ENCODE peak calls at places on chromosomes 2 and 18, in four cellular contexts. T is mammary epithelial cell, F is Peyer's patch, A is HCT116. J is an unnamed sample. For H3K4me1 and H3K36me3, the result is how much of the 10 kb centered on the place peaks cover.

GRCh38 chr2:46008082-46008870 is 288.9 kb upstream of the EPAS1 start:
- DNase-seq in T (peak), F (peak), A (no peak), J (no peak)

GRCh38 chr18:76801567-76802505 is 20.5 kb upstream of the ZNF236 start:
- DNase-seq in T (peak), F (peak), A (no peak), J (peak)

GRCh38 chr2:55810621-55811020 is 113.0 kb downstream of the EFEMP1 start:
- DNase-seq in T (no peak), F (no peak), A (no peak), J (no peak)

GRCh38 chr2:2840101-2840531 is 509.0 kb upstream of the MYT1L start:
- DNase-seq in T (no peak), F (no peak), A (no peak), J (no peak)

GRCh38 chr2:184049566-184049965 is 548.8 kb upstream of the ZNF804A start:
- DNase-seq in T (no peak), F (no peak), A (no peak), J (no peak)

GRCh38 chr2:134304726-134305509 is 51.0 kb downstream of the MGAT5 start:
- DNase-seq in T (no peak), F (no peak), A (no peak), J (no peak)

GRCh38 chr2:20614201-20615045 is 36.5 kb downstream of the HS1BP3 start:
- DNase-seq in T (no peak), F (peak), A (no peak), J (peak)

GRCh38 chr2:71492112-71492511 is 38.8 kb downstream of the DYSF start:
- DNase-seq in T (no peak), F (peak), A (no peak), J (no peak)

GRCh38 chr2:74553892-74554820 is at the start of the genes DOK1 and LOXL3:
- DNase-seq in T (no peak), F (peak), A (no peak), J (peak)

GRCh38 chr2:232884549-232885263 is 14.6 kb downstream of the SNORC start:
- DNase-seq in T (no peak), F (no peak), A (no peak), J (peak)

GRCh38 chr2:20997953-20998722 is 45.7 kb downstream of the APOB start:
- DNase-seq in T (no peak), F (no peak), A (no peak), J (no peak)

GRCh38 chr18:30970201-30970816 is 72.2 kb downstream of the DSC3 start:
- DNase-seq in T (peak), F (no peak), A (peak), J (no peak)

GRCh38 chr18:5982332-5982731 is 87.0 kb upstream of the TMEM200C start:
- DNase-seq in T (no peak), F (no peak), A (no peak), J (no peak)

GRCh38 chr2:211469660-211470059 is 913.3 kb downstream of the CPS1 start:
- DNase-seq in T (no peak), F (no peak), A (no peak), J (no peak)

GRCh38 chr2:195535911-195536522 is 121.0 kb upstream of the SLC39A10 start:
- DNase-seq in T (no peak), F (peak), A (no peak), J (peak)

GRCh38 chr2:71850306-71850801 is 297.3 kb downstream of the CYP26B1 start:
- DNase-seq in T (no peak), F (peak), A (no peak), J (no peak)

GRCh38 chr2:100624536-100624935 is 61.7 kb downstream of the PDCL3 start:
- DNase-seq in T (no peak), F (peak), A (no peak), J (no peak)

GRCh38 chr2:239811001-239811798 is 213.9 kb downstream of the NDUFA10 start:
- DNase-seq in T (no peak), F (peak), A (no peak), J (no peak)

GRCh38 chr2:105794926-105795574 is 50.3 kb downstream of the NCK2 start:
- DNase-seq in T (no peak), F (no peak), A (no peak), J (no peak)
- H3K4me1 ChIP-seq in T (half or more), F (under half), A (under half), J (half or more)

GRCh38 chr2:173456960-173457359 is 102.3 kb downstream of the CDCA7 start:
- DNase-seq in T (no peak), F (no peak), A (no peak), J (no peak)
- H3K27ac ChIP-seq in T (no peak), F (no peak), A (no peak), J (no peak)

DNA sequence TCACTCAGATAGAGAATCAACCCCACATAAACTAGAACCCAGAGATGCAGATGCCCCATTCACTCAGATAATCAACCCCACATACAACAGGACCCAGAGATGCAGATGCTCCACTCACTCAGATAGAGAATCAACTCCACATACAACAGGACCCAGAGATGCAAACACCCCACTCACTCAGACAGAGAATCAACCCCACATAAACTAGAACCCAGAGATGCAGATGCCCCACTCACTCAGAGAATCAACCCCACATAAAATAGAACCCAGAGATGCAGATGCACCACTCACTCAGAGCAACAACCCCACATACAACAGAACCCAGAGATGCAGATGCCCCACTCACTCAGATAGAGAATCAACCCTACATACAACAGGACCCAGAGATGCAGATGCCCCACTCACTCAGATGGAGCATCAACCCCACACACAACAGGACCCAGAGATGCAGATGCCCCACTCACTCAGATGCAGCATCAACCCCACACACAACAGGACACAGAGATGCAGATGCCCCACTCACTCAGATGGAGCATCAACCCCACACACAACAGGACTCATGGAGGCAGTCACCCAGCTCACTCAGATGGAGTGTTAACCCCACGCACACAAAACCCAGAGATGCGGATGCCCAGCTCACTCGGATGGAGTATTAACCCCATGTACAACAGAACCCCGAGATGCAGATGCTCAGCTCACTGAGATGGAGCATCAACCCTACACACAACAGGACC is 11.7 kb downstream of the TMEM18 start:
- DNase-seq in T (no peak), F (no peak), A (no peak), J (no peak)
- H3K36me3 ChIP-seq in T (under half), F (under half), A (under half), J (half or more)

GRCh38 chr2:158692372-158693103 is 102.6 kb upstream of the DAPL1 start:
- DNase-seq in T (no peak), F (no peak), A (no peak), J (no peak)
- H3K4me1 ChIP-seq in T (under half), F (under half), A (under half), J (under half)

GRCh38 chr2:47311764-47312503 is 91.0 kb upstream of the MSH2 start:
- DNase-seq in T (no peak), F (no peak), A (no peak), J (no peak)
- H3K27ac ChIP-seq in T (no peak), F (peak), A (no peak), J (no peak)

GRCh38 chr2:23604731-23605130 is 219.8 kb downstream of the KLHL29 start:
- DNase-seq in T (no peak), F (no peak), A (no peak), J (peak)

GRCh38 chr2:23606196-23606595 is 221.2 kb downstream of the KLHL29 start:
- DNase-seq in T (no peak), F (no peak), A (no peak), J (peak)

GRCh38 chr2:23603581-23603980 is 218.6 kb downstream of the KLHL29 start:
- DNase-seq in T (no peak), F (no peak), A (no peak), J (peak)

GRCh38 chr2:23606968-23607367 is 222.0 kb downstream of the KLHL29 start:
- DNase-seq in T (peak), F (no peak), A (no peak), J (peak)

GRCh38 chr2:23605236-23605635 is 220.3 kb downstream of the KLHL29 start:
- DNase-seq in T (no peak), F (no peak), A (no peak), J (peak)
- H3K36me3 ChIP-seq in T (under half), F (under half), A (under half), J (under half)

GRCh38 chr18:3051718-3052410 is 38.9 kb upstream of the LPIN2 start:
- DNase-seq in T (no peak), F (peak), A (no peak), J (no peak)

GRCh38 chr18:3052411-3052758 is 39.4 kb upstream of the LPIN2 start:
- DNase-seq in T (no peak), F (no peak), A (no peak), J (no peak)

GRCh38 chr18:3046216-3046808 is 33.4 kb upstream of the LPIN2 start:
- DNase-seq in T (no peak), F (no peak), A (no peak), J (no peak)

GRCh38 chr18:3048121-3048520 is 35.2 kb upstream of the LPIN2 start:
- DNase-seq in T (no peak), F (no peak), A (no peak), J (no peak)

GRCh38 chr18:3048820-3049349 is 35.9 kb upstream of the LPIN2 start:
- DNase-seq in T (no peak), F (no peak), A (no peak), J (no peak)
- H3K4me1 ChIP-seq in T (under half), F (under half), A (under half), J (under half)

GRCh38 chr2:64666810-64667438 is 13.2 kb upstream of the SERTAD2 start:
- DNase-seq in T (no peak), F (no peak), A (no peak), J (no peak)

GRCh38 chr2:64669288-64669687 is 15.6 kb upstream of the SERTAD2 start:
- DNase-seq in T (no peak), F (no peak), A (no peak), J (no peak)

GRCh38 chr2:64670047-64670446 is 16.3 kb upstream of the SERTAD2 start:
- DNase-seq in T (no peak), F (no peak), A (no peak), J (no peak)

GRCh38 chr2:64667535-64667934 is 13.8 kb upstream of the SERTAD2 start:
- DNase-seq in T (no peak), F (no peak), A (no peak), J (no peak)

DNA sequence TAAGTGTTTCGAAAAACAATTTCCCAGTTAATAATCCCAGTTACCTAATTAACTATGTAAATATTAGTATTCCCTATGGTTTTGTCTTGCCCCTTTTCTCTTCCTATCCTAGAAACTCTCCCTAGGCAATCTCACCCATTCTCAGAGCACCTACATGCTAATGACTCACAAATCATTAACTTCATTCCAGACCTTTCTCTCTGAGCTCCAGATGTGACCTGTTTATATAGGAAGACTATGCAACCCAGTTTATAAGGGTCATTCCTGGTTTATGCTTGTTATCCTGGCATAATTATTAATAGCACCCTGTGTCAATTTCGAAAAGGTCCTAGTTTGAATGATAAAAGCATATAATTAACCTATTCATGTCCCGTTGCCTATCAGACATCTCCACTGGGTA is 14.8 kb upstream of the SERTAD2 start:
- DNase-seq in T (no peak), F (no peak), A (no peak), J (no peak)
- H3K27ac ChIP-seq in T (no peak), F (no peak), A (no peak), J (no peak)

J was measured in lower lobe of right lung.